ENCODE peak calls at places on chromosomes 7 and 10, in ten cellular contexts. V is CD4-positive, CD25-positive, alpha-beta regulatory T cell; D is fibroblast of gingiva; O is CD4-positive, alpha-beta T cell; I is stimulated activated naive CD8-positive, alpha-beta T cell treated with anti-CD3 and anti-CD28 coated beads, Interleukin-15, Interleukin-2, amounts not matched to agents 100 U/mL and 50 U/mL, for 24 hours; H is spleen; G is colonic mucosa; K is adrenal gland; Y is stimulated activated CD4-positive, alpha-beta T cell treated with anti-CD3 and anti-CD28 coated beads, Interleukin-2, amount 100 ng/mL, for 48 hours; X is left lobe of liver. C is an unnamed sample.

GRCh38 chr7:77415822-77416620 is at the start of gene GSAP:
- DNase-seq in K (peak; percentile 71), G (peak; percentile 68), O (peak; percentile 38), H (peak; percentile 94), Y (peak; percentile 13), D (peak; percentile 18), X (peak; percentile 86), I (peak; percentile 65), V (peak; percentile 43), C (no peak)

GRCh38 chr10:124386186-124387077 is 32.3 kb downstream of the OAT start:
- DNase-seq in V (no peak), D (no peak), K (peak; percentile 5), H (peak; percentile 72), O (no peak), I (no peak), Y (no peak), G (no peak), X (no peak), C (no peak)

GRCh38 chr10:106711313-106711906 is 453.1 kb downstream of the SORCS1 start:
- DNase-seq in Y (peak; percentile 32), X (peak; percentile 46), D (no peak), G (peak; percentile 59), I (peak; percentile 52), H (no peak), V (no peak), O (no peak), K (no peak), C (no peak)

GRCh38 chr7:163971-164881 is 28.1 kb upstream of the FAM20C start:
- DNase-seq in Y (no peak), I (no peak), D (no peak), K (no peak), O (no peak), V (no peak), X (no peak), H (peak; percentile 59), G (peak; percentile 17), C (no peak)

GRCh38 chr7:40572810-40573470 is 438.1 kb downstream of the SUGCT start:
- DNase-seq in H (no peak), G (no peak), X (no peak), D (peak; percentile 25), Y (no peak), O (no peak), K (no peak), I (no peak), V (no peak), C (peak; percentile 4)

GRCh38 chr7:148142660-148143248 is 447.8 kb upstream of the C7orf33 start:
- DNase-seq in X (no peak), G (peak; percentile 40), I (no peak), Y (no peak), H (no peak), K (peak; percentile 20), V (no peak), O (no peak), D (no peak), C (no peak)

GRCh38 chr7:78587443-78588044 is 789.0 kb downstream of the PHTF2 start:
- DNase-seq in G (no peak), D (no peak), K (no peak), O (no peak), Y (no peak), I (no peak), H (no peak), X (no peak), V (no peak), C (peak; percentile 5)

GRCh38 chr7:126783613-126784012 is 469.1 kb downstream of the GRM8 start:
- DNase-seq in I (no peak), X (no peak), O (no peak), H (no peak), D (no peak), G (no peak), Y (no peak), V (no peak), K (no peak), C (no peak)

GRCh38 chr10:62133618-62134017 is 135.0 kb downstream of the RTKN2 start:
- DNase-seq in V (no peak), O (no peak), K (no peak), G (no peak), X (no peak), Y (no peak), I (no peak), H (no peak), D (no peak), C (no peak)

GRCh38 chr10:115654961-115655360 is 561.8 kb downstream of the ATRNL1 start:
- DNase-seq in K (no peak), V (no peak), D (no peak), I (no peak), G (no peak), H (no peak), O (no peak), Y (no peak), X (no peak), C (no peak)

GRCh38 chr7:39357648-39358047 is 208.6 kb upstream of the YAE1 start:
- DNase-seq in K (no peak), V (no peak), Y (no peak), G (no peak), D (no peak), X (no peak), O (no peak), H (no peak), I (peak; percentile 7), C (no peak)

GRCh38 chr7:149306854-149307253 is 44.9 kb downstream of the ZNF783 start:
- DNase-seq in X (no peak), G (no peak), I (no peak), Y (no peak), K (no peak), H (no peak), V (no peak), O (no peak), D (no peak), C (no peak)

GRCh38 chr10:80356563-80356999 is at the start of the genes DYDC1 and DYDC2:
- DNase-seq in X (peak; percentile 57), O (peak; percentile 40), G (peak; percentile 45), V (no peak), Y (peak; percentile 62), D (no peak), I (peak; percentile 69), K (no peak), H (peak; percentile 82), C (no peak)

GRCh38 chr7:79114875-79115274 is 338.6 kb downstream of the MAGI2 start:
- DNase-seq in D (no peak), O (no peak), Y (no peak), I (no peak), H (no peak), G (no peak), V (no peak), X (no peak), K (no peak), C (no peak)

GRCh38 chr10:86755740-86756510 is 494 bp upstream of the BMPR1A start:
- DNase-seq in K (peak; percentile 87), H (peak; percentile 94), O (peak; percentile 85), V (peak; percentile 84), Y (peak; percentile 89), X (peak; percentile 93), I (peak; percentile 92), G (peak; percentile 93), D (peak; percentile 78), C (peak; percentile 86)

GRCh38 chr7:34709771-34710170 is 51.8 kb downstream of the NPSR1 start:
- DNase-seq in H (no peak), D (no peak), I (no peak), V (no peak), K (no peak), X (no peak), G (no peak), O (no peak), Y (no peak), C (no peak)

GRCh38 chr7:135335628-135336139 is 102.0 kb downstream of the STRA8 start:
- DNase-seq in I (peak; percentile 46), O (peak; percentile 2), D (no peak), Y (peak; percentile 42), G (peak; percentile 76), X (peak; percentile 67), K (peak; percentile 43), V (peak; percentile 16), H (no peak), C (peak; percentile 48)

GRCh38 chr7:985127-985416 is 2.1 kb downstream of the CYP2W1 start:
- DNase-seq in D (no peak), O (no peak), Y (no peak), I (no peak), X (no peak), V (no peak), K (no peak), H (no peak), G (no peak), C (no peak)

GRCh38 chr10:14236341-14236740 is 94.4 kb downstream of the FRMD4A start:
- DNase-seq in D (no peak), O (no peak), Y (no peak), I (no peak), G (no peak), H (no peak), K (no peak), X (no peak), V (no peak), C (no peak)

GRCh38 chr7:1850976-1851571 is 181.0 kb downstream of the ELFN1 start:
- DNase-seq in V (no peak), I (no peak), Y (no peak), H (peak; percentile 70), O (no peak), D (no peak), G (no peak), K (no peak), X (peak; percentile 46), C (no peak)

GRCh38 chr7:131943211-131943610 is 386.8 kb upstream of the PODXL start:
- DNase-seq in K (no peak), I (no peak), V (no peak), H (no peak), G (no peak), D (no peak), Y (no peak), O (no peak), X (no peak), C (no peak)

GRCh38 chr10:1203216-1203615 is 147.0 kb downstream of the WDR37 start:
- DNase-seq in D (no peak), O (no peak), V (no peak), I (no peak), G (no peak), H (peak; percentile 49), K (no peak), Y (no peak), X (no peak), C (no peak)

GRCh38 chr7:116315293-116315692 is 105.0 kb downstream of the TES start:
- DNase-seq in H (no peak), G (no peak), D (peak; percentile 6), Y (no peak), X (no peak), I (no peak), V (no peak), K (no peak), O (no peak), C (peak; percentile 30)

GRCh38 chr10:77409697-77410471 is 227.7 kb downstream of the KCNMA1 start:
- DNase-seq in K (no peak), O (no peak), H (no peak), V (no peak), I (no peak), Y (no peak), D (no peak), X (no peak), G (peak; percentile 89), C (no peak)

GRCh38 chr10:113240736-113241135 is 290.7 kb downstream of the TCF7L2 start:
- DNase-seq in K (no peak), D (no peak), Y (no peak), V (no peak), I (no peak), G (no peak), X (no peak), O (no peak), H (no peak), C (no peak)

GRCh38 chr10:101297901-101298451 is 56.0 kb upstream of the BTRC start:
- DNase-seq in O (peak; percentile 71), V (peak; percentile 62), G (peak; percentile 62), Y (peak; percentile 82), D (peak; percentile 26), H (peak; percentile 85), I (peak; percentile 85), X (no peak), K (peak; percentile 43), C (peak; percentile 74)

GRCh38 chr10:43739171-43739570 is 90.5 kb upstream of the ZNF32 start:
- DNase-seq in Y (no peak), D (peak; percentile 87), G (no peak), H (no peak), I (no peak), O (no peak), K (no peak), V (no peak), X (no peak), C (no peak)

C was measured in HTR-8/SVneo.